ENCODE peak calls at places on chromosomes 16 and 17, in eight cellular contexts. Q, X, F, D, W, P, N and E are unnamed samples.

GRCh38 chr17:80389011-80389995 is 25.7 kb upstream of the ENDOV start:
- DNase-seq in Q (no peak), X (no peak), F (no peak), D (no peak), W (no peak), P (no peak), N (no peak), E (no peak)

GRCh38 chr17:49741009-49741691 is 22.8 kb downstream of the FAM117A start:
- DNase-seq in Q (no peak), X (no peak), F (no peak), D (peak), W (no peak), P (no peak), N (no peak), E (no peak)

GRCh38 chr16:87140211-87141200 is 176.7 kb downstream of the C16orf95 start:
- DNase-seq in Q (peak), X (no peak), F (no peak), D (no peak), W (no peak), P (no peak), N (no peak), E (no peak)

GRCh38 chr16:88526906-88527185 is 43.4 kb upstream of the ZC3H18 start:
- DNase-seq in Q (no peak), X (no peak), F (no peak), D (no peak), W (peak), P (no peak), N (no peak), E (no peak)

GRCh38 chr16:10039220-10040096 is 142.8 kb downstream of the GRIN2A start:
- DNase-seq in Q (peak), X (peak), F (no peak), D (peak), W (no peak), P (no peak), N (no peak), E (no peak)

GRCh38 chr17:1083451-1084187 is 86.7 kb downstream of the TIMM22 start:
- DNase-seq in Q (no peak), X (no peak), F (no peak), D (no peak), W (peak), P (no peak), N (peak), E (peak)

GRCh38 chr16:59042296-59042695 is 308.2 kb upstream of the GOT2 start:
- DNase-seq in Q (no peak), X (no peak), F (no peak), D (no peak), W (no peak), P (no peak), N (no peak), E (no peak)

GRCh38 chr16:53664724-53665345 is 38.8 kb downstream of the RPGRIP1L start:
- DNase-seq in Q (no peak), X (no peak), F (no peak), D (no peak), W (no peak), P (no peak), N (no peak), E (no peak)

GRCh38 chr16:85879975-85880831 is 18.8 kb upstream of the IRF8 start:
- DNase-seq in Q (no peak), X (peak), F (no peak), D (no peak), W (no peak), P (no peak), N (no peak), E (no peak)

GRCh38 chr17:42512733-42513251 is 23.2 kb upstream of the NAGLU start:
- DNase-seq in Q (no peak), X (no peak), F (no peak), D (no peak), W (no peak), P (no peak), N (no peak), E (no peak)

GRCh38 chr16:12127244-12127643 is 150.7 kb downstream of the SNX29 start:
- DNase-seq in Q (no peak), X (no peak), F (no peak), D (no peak), W (no peak), P (no peak), N (no peak), E (no peak)

GRCh38 chr17:5526821-5527598 is 40.6 kb downstream of the MIS12 start:
- DNase-seq in Q (peak), X (no peak), F (peak), D (peak), W (peak), P (peak), N (no peak), E (peak)

GRCh38 chr16:1932050-1933028 is 10.7 kb downstream of the MSRB1 start:
- DNase-seq in Q (no peak), X (peak), F (no peak), D (no peak), W (no peak), P (no peak), N (peak), E (peak)

GRCh38 chr17:37742762-37743611 is 1.9 kb downstream of the HNF1B start:
- DNase-seq in Q (no peak), X (peak), F (no peak), D (no peak), W (no peak), P (no peak), N (peak), E (peak)

GRCh38 chr16:15856901-15857778 is at the start of gene MYH11:
- DNase-seq in Q (no peak), X (peak), F (no peak), D (peak), W (no peak), P (no peak), N (no peak), E (peak)

GRCh38 chr16:75818491-75818890 is 92.2 kb upstream of the CPHXL start:
- DNase-seq in Q (no peak), X (no peak), F (no peak), D (no peak), W (no peak), P (no peak), N (no peak), E (no peak)

GRCh38 chr17:6456914-6457687 is 12.8 kb downstream of the PIMREG start:
- DNase-seq in Q (no peak), X (peak), F (peak), D (no peak), W (peak), P (no peak), N (peak), E (no peak)

GRCh38 chr17:17849863-17850373 is 13.1 kb upstream of the SREBF1 start:
- DNase-seq in Q (peak), X (peak), F (no peak), D (no peak), W (peak), P (no peak), N (peak), E (no peak)

GRCh38 chr17:11917415-11917814 is 79.9 kb downstream of the ZNF18 start:
- DNase-seq in Q (no peak), X (no peak), F (no peak), D (no peak), W (no peak), P (no peak), N (no peak), E (no peak)

GRCh38 chr16:10616744-10617640 is 36.6 kb upstream of the EMP2 start:
- DNase-seq in Q (peak), X (peak), F (peak), D (no peak), W (peak), P (no peak), N (peak), E (peak)

GRCh38 chr17:957856-958421 is 21.6 kb downstream of the NXN start:
- DNase-seq in Q (no peak), X (no peak), F (peak), D (no peak), W (peak), P (no peak), N (no peak), E (peak)

GRCh38 chr16:56950881-56951771 is 10.6 kb upstream of the CETP start:
- DNase-seq in Q (no peak), X (peak), F (no peak), D (peak), W (no peak), P (no peak), N (peak), E (peak)

GRCh38 chr17:5870231-5870953 is 199.8 kb upstream of the WSCD1 start:
- DNase-seq in Q (no peak), X (no peak), F (peak), D (no peak), W (no peak), P (no peak), N (no peak), E (no peak)

GRCh38 chr17:76841776-76842405 is 26.3 kb upstream of the MGAT5B start:
- DNase-seq in Q (no peak), X (peak), F (no peak), D (no peak), W (no peak), P (no peak), N (no peak), E (no peak)

GRCh38 chr16:88941933-88942909 is 34.8 kb downstream of the CBFA2T3 start:
- DNase-seq in Q (peak), X (peak), F (peak), D (no peak), W (peak), P (no peak), N (no peak), E (peak)

GRCh38 chr16:85778873-85779272 is 20.5 kb downstream of the EMC8 start:
- DNase-seq in Q (no peak), X (no peak), F (no peak), D (no peak), W (no peak), P (no peak), N (no peak), E (no peak)

GRCh38 chr17:47810200-47810821 is 11.3 kb downstream of the OSBPL7 start:
- DNase-seq in Q (no peak), X (peak), F (peak), D (no peak), W (no peak), P (peak), N (peak), E (peak)

GRCh38 chr17:47813077-47813476 is 8.5 kb downstream of the OSBPL7 start:
- DNase-seq in Q (no peak), X (peak), F (no peak), D (no peak), W (no peak), P (no peak), N (no peak), E (peak)

GRCh38 chr17:47810901-47811635 is 10.5 kb downstream of the OSBPL7 start:
- DNase-seq in Q (peak), X (peak), F (no peak), D (no peak), W (no peak), P (no peak), N (peak), E (peak)

GRCh38 chr17:47812146-47812920 is 9.3 kb downstream of the OSBPL7 start:
- DNase-seq in Q (no peak), X (peak), F (no peak), D (no peak), W (no peak), P (no peak), N (peak), E (peak)

DNA sequence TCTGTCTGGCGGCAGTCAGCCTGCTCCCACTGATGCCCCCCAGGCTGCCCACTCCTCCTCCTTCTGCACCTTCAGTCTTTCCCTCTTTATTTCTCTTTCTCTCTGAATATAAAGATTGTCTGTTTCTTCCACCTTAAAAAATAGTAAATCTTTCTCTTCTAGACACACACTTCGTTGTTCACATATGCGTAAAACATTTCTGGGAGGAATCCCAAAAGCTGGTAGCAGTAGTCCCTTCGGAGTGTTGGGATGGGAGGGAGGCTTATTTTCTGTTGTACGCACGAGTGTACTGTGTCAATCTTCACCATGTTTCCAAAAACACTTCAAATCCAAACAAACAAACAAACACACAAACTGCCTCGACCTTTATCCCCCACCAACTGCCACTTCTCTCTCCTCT is 9.9 kb downstream of the OSBPL7 start:
- DNase-seq in Q (no peak), X (no peak), F (no peak), D (no peak), W (no peak), P (no peak), N (no peak), E (no peak)
- H3K27ac ChIP-seq in Q (no peak), X (no peak), F (peak), D (no peak), W (peak), P (no peak), N (no peak), E (peak)

DNA sequence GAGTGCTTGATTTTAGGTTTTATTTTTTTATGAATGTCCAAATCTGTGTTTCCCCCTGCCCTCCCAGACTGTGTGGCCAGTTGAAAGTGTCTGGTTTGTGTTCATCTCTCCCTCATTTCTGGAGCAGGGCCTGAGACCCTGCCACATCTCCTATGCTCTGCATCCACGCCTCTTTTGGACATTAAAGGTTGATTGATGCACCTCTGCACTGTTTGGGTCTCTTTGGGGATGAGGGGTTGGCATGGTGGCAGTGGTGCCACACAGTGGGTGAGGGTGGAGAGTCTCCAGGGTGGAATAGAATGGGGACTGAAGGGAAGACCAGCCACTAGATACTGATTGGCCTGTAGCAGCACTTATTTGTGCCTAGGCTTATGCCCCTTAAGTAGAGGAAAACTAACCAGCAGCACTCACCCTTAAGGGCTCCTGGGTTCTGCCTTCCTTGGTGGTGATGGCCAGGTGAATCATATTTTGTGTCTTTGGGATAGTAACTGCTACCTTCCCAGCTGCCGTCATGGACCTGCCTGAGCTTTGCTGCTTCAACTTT is 7.9 kb downstream of the DYNLL2 start:
- DNase-seq in Q (no peak), X (no peak), F (no peak), D (no peak), W (no peak), P (no peak), N (no peak), E (no peak)
- H3K27ac ChIP-seq in Q (no peak), X (no peak), F (no peak), D (no peak), W (no peak), P (no peak), N (no peak), E (no peak)

GRCh38 chr17:28763137-28763799 is 19.5 kb downstream of the TRAF4 start:
- DNase-seq in Q (peak), X (no peak), F (no peak), D (peak), W (no peak), P (no peak), N (no peak), E (no peak)

GRCh38 chr17:28758411-28759121 is 14.8 kb downstream of the TRAF4 start:
- DNase-seq in Q (peak), X (no peak), F (no peak), D (no peak), W (peak), P (no peak), N (no peak), E (no peak)

GRCh38 chr17:28759296-28759865 is 15.6 kb downstream of the TRAF4 start:
- DNase-seq in Q (peak), X (no peak), F (no peak), D (no peak), W (peak), P (no peak), N (no peak), E (no peak)

GRCh38 chr17:28760987-28761562 is 17.3 kb downstream of the TRAF4 start:
- DNase-seq in Q (peak), X (peak), F (no peak), D (no peak), W (peak), P (no peak), N (peak), E (peak)

DNA sequence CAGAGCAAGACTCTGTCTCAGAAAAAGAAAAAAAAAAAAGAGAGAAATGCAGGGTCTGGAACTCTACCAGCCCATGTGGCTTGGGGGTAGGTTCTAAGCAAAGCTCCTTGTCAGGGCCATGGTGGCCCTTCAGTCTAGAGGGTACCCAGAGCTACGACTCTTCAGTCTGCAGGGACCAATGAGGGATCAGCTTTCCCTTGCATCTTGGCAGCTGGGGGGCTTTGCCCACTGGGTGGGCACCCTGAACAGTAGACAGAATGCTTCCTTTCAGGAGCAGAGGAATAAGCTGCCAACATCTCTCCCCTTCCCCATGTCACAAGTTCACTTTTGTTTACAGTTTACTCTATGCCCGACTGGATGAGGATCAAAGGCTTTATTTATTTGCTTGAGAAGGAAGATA is 16.8 kb downstream of the TRAF4 start:
- DNase-seq in Q (peak), X (no peak), F (no peak), D (no peak), W (no peak), P (no peak), N (no peak), E (no peak)
- H3K27ac ChIP-seq in Q (peak), X (peak), F (peak), D (no peak), W (no peak), P (peak), N (no peak), E (no peak)

GRCh38 chr17:68600881-68601564 is at the start of gene FAM20A:
- DNase-seq in Q (no peak), X (peak), F (no peak), D (no peak), W (peak), P (no peak), N (no peak), E (peak)

GRCh38 chr17:68599873-68600122 is 1.4 kb downstream of the FAM20A start:
- DNase-seq in Q (no peak), X (no peak), F (no peak), D (no peak), W (peak), P (no peak), N (no peak), E (no peak)

GRCh38 chr17:68599091-68599872 is 1.9 kb downstream of the FAM20A start:
- DNase-seq in Q (no peak), X (peak), F (no peak), D (no peak), W (no peak), P (no peak), N (no peak), E (no peak)

GRCh38 chr17:68601565-68602266 is 549 bp upstream of the FAM20A start:
- DNase-seq in Q (no peak), X (no peak), F (no peak), D (no peak), W (peak), P (no peak), N (no peak), E (no peak)

GRCh38 chr17:68600123-68600880 is 865 bp downstream of the FAM20A start:
- DNase-seq in Q (no peak), X (peak), F (no peak), D (no peak), W (peak), P (no peak), N (no peak), E (peak)
- H3K27ac ChIP-seq in Q (no peak), X (no peak), F (peak), D (no peak), W (peak), P (no peak), N (peak), E (no peak)

GRCh38 chr17:81741049-81741593 is 29.0 kb downstream of the SLC25A10 start:
- DNase-seq in Q (no peak), X (peak), F (no peak), D (no peak), W (no peak), P (no peak), N (no peak), E (no peak)
- H3K27ac ChIP-seq in Q (no peak), X (no peak), F (peak), D (no peak), W (no peak), P (no peak), N (no peak), E (no peak)